ENCODE peak calls at places on chromosomes 1 and 21, in nine cellular contexts. S, H, T, D, X, U, R, I and P are unnamed samples.
A peak's percentile ranks its signal among the peaks of the same experiment; 100 is the strongest.

GRCh38 chr1:214823311-214824117 is 220.5 kb downstream of the CENPF start:
- DNase-seq in X (peak; percentile 74), T (no peak), R (no peak), I (no peak), H (no peak), U (no peak), D (no peak), S (no peak), P (no peak)

GRCh38 chr1:200302192-200302892 is 107.5 kb downstream of the ZNF281 start:
- DNase-seq in X (peak; percentile 73), R (no peak), S (peak; percentile 40), U (peak; percentile 47), I (peak; percentile 51), H (no peak), D (no peak), T (peak; percentile 67), P (peak; percentile 44)

GRCh38 chr1:111756124-111756513 is 418 bp downstream of the DDX20 start:
- DNase-seq in T (no peak), U (no peak), D (no peak), S (no peak), I (no peak), H (no peak), R (no peak), X (no peak), P (no peak)

GRCh38 chr1:162206749-162207635 is 137.5 kb downstream of the NOS1AP start:
- DNase-seq in R (no peak), X (peak; percentile 56), U (no peak), T (peak; percentile 83), I (peak; percentile 62), D (no peak), S (no peak), H (no peak), P (peak; percentile 70)

GRCh38 chr1:19130476-19130875 is 79.6 kb downstream of the UBR4 start:
- DNase-seq in D (no peak), S (no peak), X (no peak), R (no peak), H (no peak), U (no peak), I (no peak), T (no peak), P (no peak)

GRCh38 chr1:228316589-228317387 is 89.8 kb downstream of the TRIM11 start:
- DNase-seq in I (no peak), T (no peak), X (peak; percentile 33), H (no peak), D (no peak), S (no peak), U (no peak), R (no peak), P (no peak)

GRCh38 chr1:67632811-67633478 is 52.1 kb upstream of the GADD45A start:
- DNase-seq in S (no peak), H (no peak), T (no peak), D (no peak), X (peak; percentile 20), R (no peak), I (no peak), U (no peak), P (no peak)

GRCh38 chr1:15788624-15789301 is 18.7 kb downstream of the UQCRHL start:
- DNase-seq in T (peak; percentile 46), S (peak; percentile 40), D (no peak), X (no peak), I (no peak), H (no peak), R (no peak), U (peak; percentile 81), P (peak; percentile 93)

GRCh38 chr1:151993734-151994496 is at the start of gene S100A10:
- DNase-seq in D (peak; percentile 61), S (peak; percentile 86), R (peak; percentile 88), X (peak; percentile 87), I (peak; percentile 91), T (peak; percentile 89), H (no peak), U (peak; percentile 70), P (peak; percentile 88)

GRCh38 chr1:47465605-47466004 is 27.8 kb downstream of the FOXD2 start:
- DNase-seq in D (no peak), T (no peak), U (no peak), H (no peak), R (no peak), X (no peak), I (no peak), S (no peak), P (no peak)

GRCh38 chr1:67061266-67061665 is 7.3 kb upstream of the SLC35D1 start:
- DNase-seq in R (no peak), S (no peak), X (no peak), U (no peak), D (no peak), T (no peak), I (no peak), H (no peak), P (no peak)

GRCh38 chr1:227465256-227465655 is 98.1 kb upstream of the ZNF678 start:
- DNase-seq in R (no peak), I (no peak), S (no peak), X (peak; percentile 72), T (no peak), U (no peak), H (no peak), D (no peak), P (no peak)

GRCh38 chr1:224615861-224616760 is at the start of gene CNIH3:
- DNase-seq in H (peak; percentile 90), U (peak; percentile 61), S (peak; percentile 69), I (no peak), T (peak; percentile 75), X (peak; percentile 93), R (no peak), D (no peak), P (peak; percentile 53)
- H3K4me3 ChIP-seq in H (peak within 1 kb of the TSS; percentile 95), U (peak within 1 kb of the TSS; percentile 59), S (peak within 1 kb of the TSS; percentile 74), I (peak within 1 kb of the TSS; percentile 20), T (peak within 1 kb of the TSS; percentile 80), X (peak within 1 kb of the TSS; percentile 79), R (no peak within 1 kb of the TSS), D (peak within 1 kb of the TSS; percentile 25), P (peak within 1 kb of the TSS; percentile 7)

GRCh38 chr21:46597031-46597430 is 7.9 kb downstream of the S100B start:
- DNase-seq in H (no peak), X (peak; percentile 31), D (no peak), U (no peak), T (no peak), I (no peak), S (no peak), R (no peak), P (no peak)

GRCh38 chr21:46596201-46596600 is 8.7 kb downstream of the S100B start:
- DNase-seq in I (no peak), H (no peak), R (no peak), X (no peak), S (no peak), T (no peak), U (no peak), D (no peak), P (no peak)

GRCh38 chr21:46599251-46599572 is 5.7 kb downstream of the S100B start:
- DNase-seq in S (peak; percentile 87), H (peak; percentile 10), I (no peak), D (peak; percentile 33), X (no peak), U (peak; percentile 95), R (peak; percentile 78), T (no peak), P (no peak)

GRCh38 chr21:46598563-46599250 is 6.2 kb downstream of the S100B start:
- DNase-seq in H (no peak), R (no peak), D (no peak), T (no peak), U (no peak), S (no peak), X (no peak), I (no peak), P (no peak)

GRCh38 chr21:46597896-46598343 is 7.0 kb downstream of the S100B start:
- DNase-seq in R (no peak), T (no peak), X (peak; percentile 31), S (no peak), H (no peak), U (no peak), D (no peak), I (no peak), P (no peak)
- TF ChIP-seq CTCF in R (no peak), T (no peak), X (no peak), S (no peak), H (no peak), U (no peak), D (no peak), I (no peak), P (no peak)

GRCh38 chr21:42202321-42202720 is 16.6 kb upstream of the ABCG1 start:
- DNase-seq in I (no peak), D (no peak), S (no peak), H (no peak), X (peak; percentile 1), R (no peak), U (peak; percentile 25), T (no peak), P (no peak)
- H3K4me3 ChIP-seq in I (no peak overlapping the region), D (no peak overlapping the region), S (no peak overlapping the region), H (no peak overlapping the region), X (no peak overlapping the region), R (no peak overlapping the region), U (no peak overlapping the region), T (no peak overlapping the region), P (no peak overlapping the region)

DNA sequence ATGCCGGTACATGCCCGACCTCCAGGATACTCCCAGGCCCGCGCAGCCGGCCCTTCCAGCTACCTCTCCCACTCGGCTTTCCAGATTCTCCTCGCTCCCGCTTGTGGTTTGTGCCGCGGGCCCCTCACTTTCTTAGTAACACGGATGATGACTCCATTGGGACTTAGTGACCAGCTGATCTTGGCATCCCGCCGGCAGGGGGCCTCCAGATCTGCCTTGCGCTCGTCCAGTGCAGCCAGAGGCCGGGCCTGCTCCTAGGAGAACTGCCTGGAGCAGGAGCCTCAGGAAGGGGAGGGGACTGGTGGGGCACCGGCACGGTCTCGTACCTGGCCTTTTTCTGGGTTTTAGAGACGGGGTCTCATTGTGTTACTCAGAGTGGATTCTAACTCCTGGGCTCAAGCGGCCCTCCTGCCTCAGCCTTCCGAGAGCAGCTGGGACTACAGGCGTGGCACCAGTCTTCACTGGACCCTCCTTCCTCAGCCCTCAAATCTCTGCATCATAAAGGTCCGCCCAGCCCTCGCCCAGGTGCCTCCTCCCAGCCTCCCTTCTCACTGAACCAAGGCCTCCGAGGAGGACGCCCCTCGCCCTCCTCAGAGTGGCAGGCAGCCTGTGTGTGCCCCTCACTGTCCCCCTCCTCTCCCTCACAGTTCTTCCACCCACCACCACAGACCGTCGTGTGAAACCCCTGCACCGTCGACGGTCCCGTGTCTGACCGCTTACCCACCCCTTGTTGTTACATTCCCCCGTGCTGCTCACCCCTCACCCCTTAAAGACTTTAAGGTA is 78.6 kb downstream of the SLC25A24 start:
- DNase-seq in H (no peak), X (peak; percentile 91), U (no peak), I (no peak), D (no peak), S (no peak), R (no peak), T (no peak), P (peak; percentile 19)
- TF ChIP-seq CTCF in H (peak; percentile 4), X (peak; percentile 80), U (no peak), I (no peak), D (no peak), S (no peak), R (no peak), T (no peak), P (no peak)

GRCh38 chr21:14754682-14755081 is 208.6 kb upstream of the SAMSN1 start:
- DNase-seq in I (no peak), T (no peak), U (no peak), X (no peak), H (no peak), R (no peak), D (no peak), S (no peak), P (no peak)
- H3K4me3 ChIP-seq in I (no peak overlapping the region), T (no peak overlapping the region), U (no peak overlapping the region), X (no peak overlapping the region), H (no peak overlapping the region), R (no peak overlapping the region), D (no peak overlapping the region), S (no peak overlapping the region), P (no peak overlapping the region)